ENCODE peak calls at places on chromosomes 4 and X, in ten cellular contexts. A is body of pancreas, G is NB4, D is IMR-90, N is uterus, K is lower leg skin, O is H1, I is GM12891, X is tibial nerve, R is HepG2. W is an unnamed sample.

GRCh38 chr4:177118596-177118995 is 191.1 kb upstream of the NEIL3 start:
- DNase-seq in R (no peak), X (no peak), D (peak; percentile 99), A (peak; percentile 42), K (peak; percentile 45), I (no peak), G (no peak), O (no peak), N (peak; percentile 46), W (no peak)

GRCh38 chr4:93573285-93573684 is 255.3 kb upstream of the ATOH1 start:
- DNase-seq in O (no peak), N (no peak), R (no peak), A (no peak), D (no peak), I (no peak), G (no peak), K (no peak), X (no peak), W (no peak)

GRCh38 chr4:77002321-77002720 is 52.8 kb downstream of the SEPTIN11 start:
- DNase-seq in R (no peak), A (no peak), K (no peak), X (no peak), O (no peak), G (no peak), D (peak; percentile 44), N (no peak), I (no peak), W (no peak)

GRCh38 chr4:54228563-54229501 is at the start of gene PDGFRA:
- DNase-seq in D (peak; percentile 94), O (peak; percentile 52), N (peak; percentile 85), A (peak; percentile 57), I (no peak), X (peak; percentile 70), R (no peak), G (no peak), K (peak; percentile 73), W (no peak)

GRCh38 chrX:149021164-149021563 is 483.9 kb downstream of the IDS start:
- DNase-seq in R (no peak), O (no peak), X (no peak), K (no peak), N (no peak), I (no peak), A (no peak), G (no peak), D (no peak), W (no peak)

GRCh38 chr4:186743261-186743660 is 19.6 kb upstream of the FAT1 start:
- DNase-seq in I (no peak), G (no peak), D (no peak), N (no peak), R (no peak), X (no peak), O (no peak), K (no peak), A (no peak), W (no peak)

GRCh38 chrX:43655961-43656494 is at the start of gene MAOA:
- DNase-seq in K (peak; percentile 88), R (peak; percentile 18), A (peak; percentile 82), I (no peak), X (peak; percentile 86), N (peak; percentile 88), O (peak; percentile 61), G (no peak), D (no peak), W (no peak)

GRCh38 chr4:113684534-113685091 is 76.9 kb downstream of the CAMK2D start:
- DNase-seq in A (peak; percentile 57), G (peak; percentile 2), R (peak; percentile 85), D (peak; percentile 84), O (no peak), K (no peak), I (no peak), X (no peak), N (peak; percentile 25), W (no peak)

GRCh38 chrX:68043713-68044438 is 389.4 kb downstream of the OPHN1 start:
- DNase-seq in R (no peak), A (no peak), D (no peak), I (no peak), N (no peak), K (no peak), X (no peak), O (no peak), G (no peak), W (no peak)

GRCh38 chrX:111445485-111445884 is 33.5 kb upstream of the DCX start:
- DNase-seq in K (no peak), A (no peak), I (no peak), N (no peak), X (no peak), O (no peak), R (peak; percentile 21), D (peak; percentile 32), G (peak; percentile 46), W (no peak)

GRCh38 chrX:44157858-44158257 is 184.7 kb upstream of the NDP start:
- DNase-seq in A (no peak), X (no peak), O (no peak), I (no peak), R (no peak), D (no peak), K (peak; percentile 51), N (peak; percentile 29), G (no peak), W (no peak)

GRCh38 chr4:105369988-105370387 is 103.9 kb downstream of the PPA2 start:
- DNase-seq in K (no peak), O (no peak), R (no peak), D (peak; percentile 82), A (no peak), X (no peak), G (no peak), I (no peak), N (no peak), W (no peak)

DNA sequence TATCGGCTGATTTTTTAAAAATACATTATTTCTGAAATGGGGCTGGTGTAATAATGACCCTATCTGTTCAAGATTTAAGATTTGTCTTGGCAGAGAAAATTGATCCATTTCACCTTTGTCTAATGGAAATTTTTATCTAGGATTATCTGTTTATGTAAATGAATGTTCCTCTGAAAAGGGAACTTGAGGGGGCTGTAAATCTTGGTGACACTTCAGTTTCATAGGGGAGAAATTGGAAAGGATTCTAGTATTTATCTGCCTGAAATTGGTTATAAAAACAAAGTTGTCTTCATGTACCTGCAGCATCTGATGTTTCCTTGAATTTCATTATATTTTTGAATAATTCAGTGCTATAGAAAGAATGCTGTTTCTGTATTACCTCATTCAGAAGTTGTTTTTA is 48.4 kb upstream of the PAQR3 start:
- DNase-seq in G (no peak), O (no peak), K (no peak), D (no peak), A (no peak), I (no peak), R (no peak), N (no peak), X (no peak), W (no peak)
- TF ChIP-seq POLR2A in G (no peak), O (no peak), K (no peak), D (no peak), A (no peak), I (no peak), R (no peak), N (no peak), X (no peak), W (no peak)

GRCh38 chr4:25159837-25160713 is at the start of gene SEPSECS:
- DNase-seq in X (peak; percentile 93), D (peak; percentile 95), I (peak; percentile 54), O (peak; percentile 90), R (peak; percentile 97), G (peak; percentile 99), K (peak; percentile 98), N (peak; percentile 98), A (peak; percentile 99), W (peak; percentile 49)

GRCh38 chr4:25161599-25161960 is 1.3 kb upstream of the SEPSECS start:
- DNase-seq in N (no peak), A (no peak), I (no peak), D (no peak), K (no peak), X (no peak), R (no peak), G (peak; percentile 57), O (no peak), W (no peak)

GRCh38 chr4:25158817-25159216 is 1.4 kb downstream of the SEPSECS start:
- DNase-seq in O (no peak), K (no peak), G (peak; percentile 59), N (no peak), R (no peak), D (no peak), X (no peak), A (no peak), I (no peak), W (no peak)

GRCh38 chr4:25162566-25162965 is 2.3 kb upstream of the SEPSECS start:
- DNase-seq in O (no peak), I (no peak), R (no peak), A (no peak), G (no peak), N (no peak), K (no peak), D (no peak), X (no peak), W (no peak)

GRCh38 chr4:25160714-25161598 is 707 bp upstream of the SEPSECS start:
- DNase-seq in X (no peak), D (no peak), I (no peak), N (no peak), K (no peak), A (no peak), R (peak; percentile 32), G (peak; percentile 32), O (no peak), W (no peak)
- TF ChIP-seq POLR2A in X (no peak), D (peak; percentile 33), I (peak; percentile 7), N (no peak), K (no peak), A (peak; percentile 95), R (peak; percentile 94), G (no peak), O (no peak), W (no peak)

DNA sequence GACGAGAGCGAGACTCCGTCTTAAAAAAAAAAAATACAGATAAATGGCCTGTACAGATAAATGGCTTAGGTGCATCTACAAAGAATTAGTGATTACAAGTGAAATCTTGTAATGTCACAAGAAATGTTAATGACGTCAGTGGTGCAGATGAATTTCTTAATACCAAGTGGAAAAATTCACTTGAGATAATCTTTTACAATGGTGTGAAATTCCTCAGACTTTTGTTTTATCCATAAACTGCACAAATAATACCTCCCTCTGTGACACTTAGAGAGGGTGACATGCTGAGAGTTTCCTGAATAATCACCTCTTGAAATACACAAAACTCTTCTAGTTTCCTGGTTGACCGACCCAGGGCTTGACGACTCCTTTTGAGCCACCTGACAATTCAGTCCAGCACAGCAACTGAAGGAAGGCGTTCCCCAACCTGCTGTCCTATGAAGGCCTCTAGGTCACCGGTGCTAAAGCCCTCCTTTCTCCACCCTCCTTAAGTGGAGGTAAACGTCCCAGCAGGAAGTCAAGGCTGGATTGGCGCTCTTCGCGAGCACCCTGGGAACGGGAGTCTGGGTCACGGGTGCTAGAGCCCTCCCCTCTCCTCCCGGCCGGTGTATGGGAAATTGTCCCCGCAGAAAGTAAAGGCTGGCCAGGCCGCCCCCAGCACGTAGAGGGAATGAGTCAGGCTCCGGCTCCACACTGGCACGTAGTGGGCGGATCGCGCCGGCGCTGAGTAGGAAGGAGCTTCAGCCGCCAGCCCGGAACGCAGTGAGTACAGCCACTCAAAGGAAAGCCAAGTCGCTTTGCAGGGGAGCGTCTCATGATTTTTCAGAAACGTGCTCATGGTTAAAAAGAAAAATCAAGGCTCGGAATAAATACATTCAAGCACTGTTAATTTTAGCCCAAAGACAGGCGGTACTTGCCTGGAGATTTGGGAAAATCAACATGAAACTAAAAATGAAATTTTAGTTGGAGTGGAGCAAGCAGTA is at the start of gene TMEM144:
- DNase-seq in K (peak; percentile 89), I (no peak), A (peak; percentile 96), D (peak; percentile 85), X (peak; percentile 82), R (peak; percentile 79), O (peak; percentile 80), G (peak; percentile 84), N (peak; percentile 91), W (peak; percentile 65)
- TF ChIP-seq POLR2A in K (no peak), I (no peak), A (peak; percentile 94), D (no peak), X (peak; percentile 51), R (peak; percentile 63), O (peak; percentile 59), G (no peak), N (peak; percentile 41), W (no peak)

GRCh38 chrX:41332988-41333743 is 796 bp upstream of the DDX3X start:
- DNase-seq in N (peak; percentile 90), G (peak; percentile 93), I (peak; percentile 53), R (peak; percentile 83), D (peak; percentile 84), K (peak; percentile 71), X (peak; percentile 65), O (peak; percentile 90), A (peak; percentile 87), W (no peak)
- TF ChIP-seq POLR2A in N (peak; percentile 51), G (peak; percentile 78), I (no peak), R (no peak), D (no peak), K (no peak), X (peak; percentile 48), O (peak; percentile 62), A (peak; percentile 79), W (peak; percentile 33)

W was measured in H54.